ENCODE peak calls at places on chromosomes 11 and 22, in ten cellular contexts. G, E, S, B, X, R, Z, N, O and V are unnamed samples.
A peak's percentile ranks its signal among the peaks of the same experiment; 100 is the strongest.

GRCh38 chr11:11072067-11072466 is 214.2 kb upstream of the ZBED5 start:
- DNase-seq in B (no peak), S (no peak), R (no peak), Z (no peak), X (no peak), E (no peak), O (no peak), G (no peak), N (no peak), V (no peak)

GRCh38 chr22:38696606-38697005 is 4.1 kb downstream of the JOSD1 start:
- DNase-seq in O (no peak), R (no peak), X (no peak), E (no peak), Z (no peak), G (no peak), B (peak; percentile 24), S (no peak), N (peak; percentile 76), V (no peak)

GRCh38 chr11:35662061-35662648 is 420 bp upstream of the TRIM44 start:
- DNase-seq in E (no peak), Z (no peak), G (no peak), B (peak; percentile 1), R (no peak), O (no peak), N (peak; percentile 30), S (no peak), X (no peak), V (no peak)

GRCh38 chr11:70747285-70747684 is 349.0 kb downstream of the CTTN start:
- DNase-seq in S (no peak), O (no peak), X (no peak), Z (no peak), E (peak; percentile 21), N (no peak), B (no peak), G (no peak), R (no peak), V (no peak)

GRCh38 chr11:5575159-5575558 is 5.5 kb upstream of the OR52B6 start:
- DNase-seq in X (no peak), R (no peak), O (no peak), S (no peak), E (no peak), Z (no peak), N (no peak), G (no peak), B (no peak), V (no peak)

GRCh38 chr11:115716577-115717214 is 212.5 kb upstream of the CADM1 start:
- DNase-seq in R (no peak), Z (no peak), G (no peak), X (peak; percentile 68), N (no peak), E (no peak), B (no peak), S (no peak), O (no peak), V (no peak)

GRCh38 chr11:78649361-78650215 is 74.9 kb upstream of the NARS2 start:
- DNase-seq in R (no peak), G (no peak), B (no peak), N (no peak), S (no peak), X (no peak), E (no peak), O (no peak), Z (no peak), V (no peak)

GRCh38 chr11:28836285-28837081 is 728.3 kb downstream of the METTL15 start:
- DNase-seq in B (no peak), X (no peak), Z (no peak), R (no peak), G (peak; percentile 66), E (no peak), S (peak; percentile 93), N (peak; percentile 84), O (no peak), V (no peak)

GRCh38 chr11:29173660-29174062 is 843.2 kb downstream of the KCNA4 start:
- DNase-seq in R (no peak), S (peak; percentile 69), O (no peak), N (peak; percentile 72), G (no peak), B (no peak), X (no peak), Z (no peak), E (no peak), V (no peak)

GRCh38 chr11:57474017-57474750 is 13.9 kb downstream of the RTN4RL2 start:
- DNase-seq in E (no peak), R (peak; percentile 54), G (no peak), N (no peak), S (no peak), O (no peak), B (no peak), Z (peak; percentile 8), X (no peak), V (peak; percentile 41)

GRCh38 chr11:118051611-118052461 is 25.0 kb upstream of the TMPRSS4 start:
- DNase-seq in R (peak; percentile 65), E (no peak), X (no peak), B (peak; percentile 63), S (no peak), G (no peak), Z (peak; percentile 55), N (no peak), O (no peak), V (peak; percentile 85)

GRCh38 chr22:27800250-27801131 is 1.1 kb downstream of the MN1 start:
- DNase-seq in R (no peak), G (peak; percentile 77), B (no peak), N (peak; percentile 77), S (no peak), E (no peak), O (no peak), X (no peak), Z (no peak), V (no peak)

GRCh38 chr11:107050126-107050525 is 31.9 kb upstream of the GUCY1A2 start:
- DNase-seq in E (no peak), G (no peak), N (no peak), X (no peak), B (no peak), O (no peak), Z (no peak), S (no peak), R (no peak), V (no peak)

GRCh38 chr11:19920982-19921381 is 208.3 kb downstream of the NAV2 start:
- DNase-seq in N (no peak), R (no peak), O (no peak), Z (no peak), X (no peak), E (no peak), S (no peak), B (no peak), G (no peak), V (no peak)

GRCh38 chr22:27680636-27681035 is 120.9 kb downstream of the MN1 start:
- DNase-seq in Z (no peak), O (no peak), N (no peak), B (no peak), S (no peak), E (no peak), R (no peak), X (no peak), G (no peak), V (no peak)

GRCh38 chr11:75198278-75198948 is 42.2 kb upstream of the TPBGL start:
- DNase-seq in G (no peak), O (no peak), E (no peak), S (no peak), R (no peak), N (no peak), B (no peak), X (peak; percentile 57), Z (no peak), V (no peak)

DNA sequence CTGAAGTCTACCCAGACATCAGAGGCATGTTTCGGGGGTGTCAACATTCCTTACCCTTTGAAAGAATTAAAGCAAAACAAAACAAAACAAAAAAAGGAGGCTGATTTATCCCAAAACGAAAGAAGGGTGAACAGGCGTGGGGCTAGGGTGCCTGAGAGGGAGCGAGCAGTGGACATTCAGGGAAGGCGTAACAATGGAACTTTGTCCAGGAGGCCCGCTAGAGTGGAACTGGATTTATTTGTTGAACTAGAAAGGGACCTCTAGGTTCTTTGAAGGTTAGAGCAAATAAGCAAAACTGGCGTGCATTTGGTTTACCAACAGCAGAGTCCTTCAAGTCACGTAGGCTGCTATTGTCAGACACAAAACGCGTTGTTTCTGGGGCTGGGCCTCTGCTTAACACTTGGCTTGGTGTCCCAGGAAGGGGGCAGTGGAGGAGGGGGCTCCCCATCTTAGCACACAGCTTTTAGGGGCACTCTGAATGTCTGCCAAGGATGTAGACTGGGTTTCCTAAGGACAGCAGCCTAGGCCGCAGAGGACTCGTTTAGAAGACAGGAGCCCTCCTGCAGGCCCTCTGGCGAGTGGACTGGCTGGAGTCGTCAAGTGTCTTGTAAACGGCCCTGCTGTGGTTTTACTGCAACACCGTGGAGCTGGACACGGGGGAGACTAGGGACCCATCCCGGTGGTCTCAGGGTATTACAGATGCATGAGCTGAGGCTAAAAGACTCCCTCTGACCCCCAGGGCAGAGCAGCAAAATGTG is 203.7 kb upstream of the SORL1-AS1 start:
- DNase-seq in X (peak; percentile 75), R (no peak), S (no peak), G (peak; percentile 30), Z (no peak), E (no peak), O (no peak), B (no peak), N (no peak), V (no peak)
- H3K4me3 ChIP-seq in X (peak overlapping the region; percentile 0), R (no peak overlapping the region), S (peak overlapping the region; percentile 49), G (peak overlapping the region; percentile 43), Z (peak overlapping the region; percentile 68), E (peak overlapping the region; percentile 53), O (peak overlapping the region; percentile 78), B (peak overlapping the region; percentile 77), N (peak overlapping the region; percentile 87), V (no peak overlapping the region)

GRCh38 chr22:39825661-39826102 is 67.9 kb downstream of the ENTHD1 start:
- DNase-seq in O (no peak), S (no peak), G (no peak), E (no peak), N (no peak), X (no peak), R (no peak), Z (no peak), B (no peak), V (no peak)
- H3K4me3 ChIP-seq in O (no peak overlapping the region), S (no peak overlapping the region), G (no peak overlapping the region), E (no peak overlapping the region), N (no peak overlapping the region), X (no peak overlapping the region), R (no peak overlapping the region), Z (no peak overlapping the region), B (no peak overlapping the region), V (no peak overlapping the region)

GRCh38 chr11:134984421-134984820 is 572.4 kb upstream of the B3GAT1 start:
- DNase-seq in X (no peak), E (no peak), B (no peak), O (no peak), R (no peak), N (no peak), G (no peak), Z (no peak), S (no peak), V (no peak)
- H3K4me3 ChIP-seq in X (no peak overlapping the region), E (no peak overlapping the region), B (no peak overlapping the region), O (no peak overlapping the region), R (no peak overlapping the region), N (no peak overlapping the region), G (no peak overlapping the region), Z (no peak overlapping the region), S (no peak overlapping the region), V (no peak overlapping the region)

DNA sequence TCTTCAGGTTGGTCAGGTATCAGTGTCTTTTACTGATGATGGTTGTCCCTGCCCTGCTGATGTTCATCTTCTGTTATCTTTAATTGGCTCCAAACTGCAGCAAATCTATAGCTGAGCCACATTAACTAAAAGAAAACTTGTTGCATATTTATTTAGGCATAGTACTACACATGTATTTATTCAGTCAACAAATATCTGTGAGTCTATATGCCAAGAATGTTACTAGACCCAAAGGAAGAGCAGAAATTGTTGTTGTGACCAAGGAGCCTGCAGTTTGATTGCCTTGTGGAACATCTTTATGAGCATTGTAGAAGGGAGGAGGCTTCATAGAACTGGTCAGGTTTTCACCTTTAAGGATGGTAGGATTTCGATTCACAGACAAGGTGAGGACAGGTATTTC is 10.1 kb downstream of the BMAL1 start:
- DNase-seq in N (peak; percentile 28), Z (no peak), R (no peak), B (no peak), S (no peak), E (no peak), X (no peak), G (no peak), O (no peak), V (no peak)
- H3K4me3 ChIP-seq in N (no peak overlapping the region), Z (no peak overlapping the region), R (no peak overlapping the region), B (no peak overlapping the region), S (no peak overlapping the region), E (no peak overlapping the region), X (no peak overlapping the region), G (no peak overlapping the region), O (no peak overlapping the region), V (no peak overlapping the region)